ENCODE peak calls at places on chromosomes 1 and 21, in four cellular contexts. Y is progenitor cell of endocrine pancreas, F is IMR-90, S is omental fat pad. H is an unnamed sample.

GRCh38 chr1:239956230-239956629 is 135.5 kb upstream of the FMN2 start:
- DNase-seq in Y (no peak), F (no peak), S (no peak), H (no peak)

GRCh38 chr1:228793032-228793431 is 57.8 kb downstream of the RHOU start:
- DNase-seq in S (no peak), F (no peak), Y (no peak), H (no peak)

GRCh38 chr1:145690587-145691558 is 16.3 kb downstream of the PDZK1 start:
- DNase-seq in F (peak; percentile 82), S (no peak), Y (no peak), H (peak; percentile 62)

GRCh38 chr1:46521417-46521816 is 30.0 kb downstream of the KNCN start:
- DNase-seq in F (no peak), S (no peak), Y (no peak), H (no peak)

GRCh38 chr1:96509944-96510343 is 211.6 kb upstream of the PTBP2 start:
- DNase-seq in S (no peak), Y (no peak), F (no peak), H (no peak)

GRCh38 chr1:175154595-175155472 is 37.7 kb downstream of the KIAA0040 start:
- DNase-seq in S (peak; percentile 62), F (peak; percentile 35), Y (peak; percentile 34), H (no peak)

GRCh38 chr1:231731262-231731661 is 104.7 kb downstream of the DISC1 start:
- DNase-seq in Y (no peak), F (no peak), S (no peak), H (no peak)

GRCh38 chr1:37677808-37678207 is 14.5 kb upstream of the CDCA8 start:
- DNase-seq in S (no peak), F (no peak), Y (no peak), H (no peak)

GRCh38 chr21:17673261-17674020 is 60.7 kb upstream of the BTG3 start:
- DNase-seq in F (no peak), S (no peak), Y (no peak), H (no peak)

GRCh38 chr1:101293461-101294045 is 56.7 kb downstream of the S1PR1 start:
- DNase-seq in F (peak; percentile 8), Y (no peak), S (no peak), H (no peak)

GRCh38 chr1:201637282-201638076 is 98.6 kb downstream of the NAV1 start:
- DNase-seq in F (peak; percentile 68), Y (no peak), S (no peak), H (no peak)

GRCh38 chr21:45259206-45259795 is 28.4 kb downstream of the POFUT2 start:
- DNase-seq in S (no peak), Y (no peak), F (no peak), H (no peak)

GRCh38 chr21:42021751-42022430 is 11.7 kb upstream of the ZBTB21 start:
- DNase-seq in Y (no peak), S (no peak), F (no peak), H (no peak)

GRCh38 chr1:101451888-101452287 is 215.1 kb downstream of the S1PR1 start:
- DNase-seq in Y (no peak), F (no peak), S (no peak), H (no peak)

GRCh38 chr1:12171206-12172041 is 4.6 kb downstream of the TNFRSF1B start:
- DNase-seq in Y (no peak), F (no peak), S (no peak), H (no peak)

GRCh38 chr21:35882791-35883240 is 177.5 kb downstream of the SETD4 start:
- DNase-seq in F (peak; percentile 33), Y (no peak), S (no peak), H (no peak)

GRCh38 chr1:3483801-3484444 is 29.5 kb downstream of the ARHGEF16 start:
- DNase-seq in F (no peak), S (no peak), Y (peak; percentile 54), H (no peak)

GRCh38 chr21:34883501-34884271 is 165.4 kb downstream of the RUNX1 start:
- DNase-seq in S (no peak), F (no peak), Y (no peak), H (no peak)

GRCh38 chr1:71850515-71850914 is 431.8 kb downstream of the NEGR1 start:
- DNase-seq in S (no peak), Y (no peak), F (no peak), H (no peak)

GRCh38 chr1:53145942-53146708 is 3.7 kb upstream of the SLC1A7 start:
- DNase-seq in F (peak; percentile 100), Y (peak; percentile 35), S (peak; percentile 58), H (peak; percentile 99)

GRCh38 chr1:186605762-186606350 is 74.4 kb downstream of the PTGS2 start:
- DNase-seq in Y (peak; percentile 15), S (no peak), F (peak; percentile 59), H (no peak)

GRCh38 chr1:88736633-88737248 is 52.7 kb downstream of the PKN2 start:
- DNase-seq in F (peak; percentile 55), Y (no peak), S (no peak), H (no peak)

GRCh38 chr1:30715216-30715615 is 8.2 kb downstream of the MATN1 start:
- DNase-seq in F (no peak), S (no peak), Y (no peak), H (no peak)

GRCh38 chr1:245788269-245788668 is 633.5 kb downstream of the KIF26B start:
- DNase-seq in S (no peak), Y (no peak), F (peak; percentile 98), H (peak; percentile 84)

GRCh38 chr1:204684551-204685235 is 845 bp downstream of the LRRN2 start:
- DNase-seq in Y (peak; percentile 20), S (no peak), F (no peak), H (no peak)

GRCh38 chr1:181112071-181112929 is 23.8 kb downstream of the IER5 start:
- DNase-seq in Y (no peak), F (peak; percentile 100), S (peak; percentile 70), H (peak; percentile 89)

GRCh38 chr1:28718601-28719331 is 18.0 kb upstream of the YTHDF2 start:
- DNase-seq in S (no peak), F (peak; percentile 67), Y (no peak), H (no peak)

GRCh38 chr21:39353295-39353694 is 4.4 kb upstream of the HMGN1 start:
- DNase-seq in F (peak; percentile 73), S (no peak), Y (no peak), H (no peak)

GRCh38 chr1:61519631-61520030 is 205.3 kb downstream of the TM2D1 start:
- DNase-seq in Y (no peak), S (no peak), F (no peak), H (no peak)

GRCh38 chr1:67700220-67700619 is 15.2 kb downstream of the GADD45A start:
- DNase-seq in Y (no peak), S (no peak), F (no peak), H (no peak)

GRCh38 chr1:67701876-67702275 is 16.9 kb downstream of the GADD45A start:
- DNase-seq in S (no peak), F (no peak), Y (no peak), H (no peak)

GRCh38 chr1:67704351-67704750 is 19.4 kb downstream of the GADD45A start:
- DNase-seq in Y (no peak), F (no peak), S (no peak), H (no peak)

GRCh38 chr1:67696708-67697107 is 11.7 kb downstream of the GADD45A start:
- DNase-seq in F (no peak), S (no peak), Y (no peak), H (no peak)

GRCh38 chr1:67700692-67701410 is 15.8 kb downstream of the GADD45A start:
- DNase-seq in Y (peak; percentile 27), F (peak; percentile 73), S (no peak), H (no peak)
- TF ChIP-seq CTCF in Y (peak; percentile 56), F (peak; percentile 23), S (no peak), H (no peak)

GRCh38 chr1:19405195-19405760 is 80.1 kb downstream of the CAPZB start:
- DNase-seq in S (no peak), F (no peak), Y (no peak), H (no peak)
- TF ChIP-seq CTCF in S (no peak), F (no peak), Y (peak; percentile 30), H (no peak)

GRCh38 chr1:164604541-164604940 is 45.6 kb downstream of the PBX1 start:
- DNase-seq in F (peak; percentile 65), S (no peak), Y (no peak), H (no peak)
- TF ChIP-seq CTCF in F (no peak), S (no peak), Y (no peak), H (no peak)

DNA sequence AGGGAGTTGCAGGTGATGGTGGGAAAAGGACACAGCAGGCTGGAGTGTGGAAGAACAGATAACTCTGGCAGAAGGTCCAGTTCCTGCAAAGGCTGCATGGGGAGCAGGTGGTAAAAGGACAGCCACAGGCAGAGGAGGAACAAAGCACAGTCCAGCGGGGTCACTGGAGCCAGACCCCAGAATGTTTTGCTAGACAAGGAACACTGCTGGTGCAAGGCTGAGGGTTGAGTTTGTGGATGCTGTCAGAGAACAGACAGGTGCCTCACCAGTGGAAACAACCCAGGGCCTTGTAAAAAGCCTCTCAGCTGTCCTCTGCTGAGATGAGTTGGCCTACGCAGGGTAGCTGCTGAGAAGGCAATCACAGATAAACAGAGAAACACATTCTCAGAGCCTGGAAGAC is 101.7 kb downstream of the SSBP3 start:
- DNase-seq in S (no peak), Y (no peak), F (no peak), H (no peak)
- TF ChIP-seq CTCF in S (no peak), Y (no peak), F (no peak), H (no peak)

GRCh38 chr1:85396194-85396593 is 68.8 kb downstream of the DDAH1 start:
- DNase-seq in F (no peak), S (no peak), Y (no peak), H (no peak)

GRCh38 chr1:85394130-85394529 is 70.8 kb downstream of the DDAH1 start:
- DNase-seq in S (no peak), F (peak; percentile 18), Y (no peak), H (no peak)

GRCh38 chr1:85393490-85393889 is 71.5 kb downstream of the DDAH1 start:
- DNase-seq in S (no peak), Y (no peak), F (no peak), H (no peak)

GRCh38 chr1:85397490-85398044 is 67.4 kb downstream of the DDAH1 start:
- DNase-seq in S (no peak), Y (no peak), F (peak; percentile 28), H (no peak)

DNA sequence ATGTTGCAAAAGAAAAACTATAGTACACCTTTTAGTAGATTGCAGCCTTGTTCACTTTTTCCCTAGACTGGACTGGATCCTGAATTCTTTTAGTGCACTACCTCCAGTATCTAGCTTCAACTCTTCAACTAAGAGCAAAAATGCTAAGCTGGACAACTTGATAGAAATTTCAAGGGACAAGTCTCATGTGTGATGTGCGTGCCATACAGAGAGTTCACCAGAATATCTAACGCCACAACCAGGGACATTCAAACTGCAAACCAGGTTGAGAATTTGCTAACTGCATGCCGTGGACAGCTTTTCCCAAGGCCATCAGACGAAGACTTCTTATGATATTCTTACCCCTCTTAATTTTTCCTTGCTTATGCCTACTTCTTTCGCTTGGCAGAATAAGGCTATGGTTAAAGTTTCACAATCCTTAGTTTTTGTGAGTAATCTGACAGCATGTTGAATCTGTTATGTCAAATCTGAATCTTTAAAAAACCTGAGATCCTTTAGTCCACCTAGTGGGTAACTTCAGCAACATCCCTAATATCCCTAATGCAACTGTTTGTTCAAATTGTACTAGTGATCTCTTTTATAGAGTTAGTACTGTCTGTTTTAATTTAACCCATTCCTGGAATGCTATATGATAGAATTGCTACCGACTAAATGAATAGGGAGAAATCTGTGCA is 66.4 kb downstream of the DDAH1 start:
- DNase-seq in F (peak; percentile 71), Y (no peak), S (no peak), H (no peak)
- TF ChIP-seq CTCF in F (peak; percentile 52), Y (no peak), S (no peak), H (peak; percentile 17)

H was measured in AG04449.